ENCODE peak calls at places on chromosome 6, in eight cellular contexts. One of them, this sample, is unnamed.
A peak's percentile ranks its signal among the peaks of the same experiment; 100 is the strongest.

GRCh38 chr6:56640374-56640773 is 2.3 kb downstream of the DST start:
- DNase-seq in astrocyte of the spinal cord: no peak
- DNase-seq in AG04450: no peak
- DNase-seq in cardiac muscle cell: no peak
- DNase-seq in prostate gland: no peak
- DNase-seq in fibroblast of the aortic adventitia: no peak
- DNase-seq in left ventricle myocardium inferior: no peak
- DNase-seq in psoas muscle: no peak
- DNase-seq in this sample: no peak

GRCh38 chr6:107576852-107577251 is 86.9 kb downstream of the SOBP start:
- DNase-seq in psoas muscle: no peak
- DNase-seq in astrocyte of the spinal cord: peak; percentile 29
- DNase-seq in prostate gland: no peak
- DNase-seq in left ventricle myocardium inferior: no peak
- DNase-seq in fibroblast of the aortic adventitia: peak; percentile 56
- DNase-seq in cardiac muscle cell: no peak
- DNase-seq in AG04450: peak; percentile 4
- DNase-seq in this sample: peak; percentile 32

GRCh38 chr6:8192597-8192996 is 90.2 kb upstream of the EEF1E1 start:
- DNase-seq in fibroblast of the aortic adventitia: no peak
- DNase-seq in prostate gland: no peak
- DNase-seq in astrocyte of the spinal cord: no peak
- DNase-seq in left ventricle myocardium inferior: no peak
- DNase-seq in cardiac muscle cell: no peak
- DNase-seq in psoas muscle: no peak
- DNase-seq in AG04450: no peak
- DNase-seq in this sample: no peak

GRCh38 chr6:56347526-56347925 is 100.1 kb upstream of the COL21A1 start:
- DNase-seq in astrocyte of the spinal cord: peak; percentile 36
- DNase-seq in fibroblast of the aortic adventitia: peak; percentile 64
- DNase-seq in prostate gland: no peak
- DNase-seq in AG04450: no peak
- DNase-seq in psoas muscle: no peak
- DNase-seq in left ventricle myocardium inferior: no peak
- DNase-seq in cardiac muscle cell: no peak
- DNase-seq in this sample: peak; percentile 31

GRCh38 chr6:75755704-75756103 is 6.7 kb downstream of the MYO6 start:
- DNase-seq in left ventricle myocardium inferior: no peak
- DNase-seq in prostate gland: no peak
- DNase-seq in cardiac muscle cell: no peak
- DNase-seq in psoas muscle: no peak
- DNase-seq in astrocyte of the spinal cord: no peak
- DNase-seq in fibroblast of the aortic adventitia: no peak
- DNase-seq in AG04450: no peak
- DNase-seq in this sample: no peak

GRCh38 chr6:133608620-133609019 is 280.3 kb upstream of the TCF21 start:
- DNase-seq in prostate gland: no peak
- DNase-seq in psoas muscle: no peak
- DNase-seq in cardiac muscle cell: no peak
- DNase-seq in AG04450: no peak
- DNase-seq in left ventricle myocardium inferior: no peak
- DNase-seq in fibroblast of the aortic adventitia: no peak
- DNase-seq in astrocyte of the spinal cord: peak; percentile 40
- DNase-seq in this sample: no peak

GRCh38 chr6:83844170-83844569 is 9.0 kb upstream of the RIPPLY2 start:
- DNase-seq in astrocyte of the spinal cord: no peak
- DNase-seq in prostate gland: no peak
- DNase-seq in left ventricle myocardium inferior: no peak
- DNase-seq in fibroblast of the aortic adventitia: no peak
- DNase-seq in cardiac muscle cell: no peak
- DNase-seq in AG04450: no peak
- DNase-seq in psoas muscle: no peak
- DNase-seq in this sample: no peak

GRCh38 chr6:27293436-27294152 is 18.5 kb downstream of the POM121L2 start:
- DNase-seq in fibroblast of the aortic adventitia: peak; percentile 48
- DNase-seq in AG04450: no peak
- DNase-seq in psoas muscle: no peak
- DNase-seq in astrocyte of the spinal cord: peak; percentile 40
- DNase-seq in left ventricle myocardium inferior: no peak
- DNase-seq in cardiac muscle cell: peak; percentile 25
- DNase-seq in prostate gland: no peak
- DNase-seq in this sample: peak; percentile 47

GRCh38 chr6:119543332-119543731 is 193.8 kb upstream of the MAN1A1 start:
- DNase-seq in AG04450: no peak
- DNase-seq in psoas muscle: no peak
- DNase-seq in cardiac muscle cell: no peak
- DNase-seq in astrocyte of the spinal cord: no peak
- DNase-seq in left ventricle myocardium inferior: no peak
- DNase-seq in prostate gland: no peak
- DNase-seq in fibroblast of the aortic adventitia: no peak
- DNase-seq in this sample: no peak

GRCh38 chr6:32581275-32582095 is 8.2 kb downstream of the HLA-DRB1 start:
- DNase-seq in AG04450: no peak
- DNase-seq in astrocyte of the spinal cord: no peak
- DNase-seq in left ventricle myocardium inferior: no peak
- DNase-seq in prostate gland: no peak
- DNase-seq in fibroblast of the aortic adventitia: no peak
- DNase-seq in psoas muscle: no peak
- DNase-seq in cardiac muscle cell: peak; percentile 12
- DNase-seq in this sample: no peak

GRCh38 chr6:12369781-12370262 is 79.7 kb downstream of the EDN1 start:
- DNase-seq in fibroblast of the aortic adventitia: no peak
- DNase-seq in AG04450: no peak
- DNase-seq in cardiac muscle cell: no peak
- DNase-seq in psoas muscle: no peak
- DNase-seq in astrocyte of the spinal cord: no peak
- DNase-seq in left ventricle myocardium inferior: no peak
- DNase-seq in prostate gland: no peak
- DNase-seq in this sample: no peak

GRCh38 chr6:49541936-49542335 is 8.5 kb upstream of the C6orf141 start:
- DNase-seq in cardiac muscle cell: no peak
- DNase-seq in psoas muscle: no peak
- DNase-seq in AG04450: no peak
- DNase-seq in astrocyte of the spinal cord: no peak
- DNase-seq in prostate gland: no peak
- DNase-seq in left ventricle myocardium inferior: no peak
- DNase-seq in fibroblast of the aortic adventitia: peak; percentile 15
- DNase-seq in this sample: no peak

GRCh38 chr6:157840776-157841175 is 17.7 kb downstream of the SNX9 start:
- DNase-seq in AG04450: peak; percentile 58
- DNase-seq in psoas muscle: no peak
- DNase-seq in astrocyte of the spinal cord: peak; percentile 76
- DNase-seq in prostate gland: no peak
- DNase-seq in left ventricle myocardium inferior: no peak
- DNase-seq in cardiac muscle cell: no peak
- DNase-seq in fibroblast of the aortic adventitia: peak; percentile 75
- DNase-seq in this sample: peak; percentile 68

GRCh38 chr6:31585531-31585930 is 546 bp upstream of the LST1 start:
- DNase-seq in astrocyte of the spinal cord: no peak
- DNase-seq in prostate gland: no peak
- DNase-seq in psoas muscle: no peak
- DNase-seq in AG04450: no peak
- DNase-seq in fibroblast of the aortic adventitia: no peak
- DNase-seq in cardiac muscle cell: no peak
- DNase-seq in left ventricle myocardium inferior: no peak
- DNase-seq in this sample: no peak

GRCh38 chr6:168363302-168363701 is 43.7 kb upstream of the DACT2 start:
- DNase-seq in left ventricle myocardium inferior: no peak
- DNase-seq in fibroblast of the aortic adventitia: no peak
- DNase-seq in AG04450: no peak
- DNase-seq in astrocyte of the spinal cord: no peak
- DNase-seq in cardiac muscle cell: no peak
- DNase-seq in psoas muscle: no peak
- DNase-seq in prostate gland: no peak
- DNase-seq in this sample: no peak

GRCh38 chr6:91704531-91704930 is 1117.7 kb upstream of the MAP3K7 start:
- DNase-seq in AG04450: no peak
- DNase-seq in left ventricle myocardium inferior: no peak
- DNase-seq in cardiac muscle cell: no peak
- DNase-seq in fibroblast of the aortic adventitia: no peak
- DNase-seq in astrocyte of the spinal cord: peak; percentile 77
- DNase-seq in psoas muscle: no peak
- DNase-seq in prostate gland: no peak
- DNase-seq in this sample: peak; percentile 3

GRCh38 chr6:125748534-125749111 is 809 bp upstream of the HEY2 start:
- DNase-seq in psoas muscle: no peak
- DNase-seq in AG04450: no peak
- DNase-seq in astrocyte of the spinal cord: peak; percentile 36
- DNase-seq in prostate gland: peak; percentile 7
- DNase-seq in left ventricle myocardium inferior: no peak
- DNase-seq in cardiac muscle cell: peak; percentile 35
- DNase-seq in fibroblast of the aortic adventitia: peak; percentile 26
- DNase-seq in this sample: peak; percentile 3

GRCh38 chr6:107655245-107655644 is 165.3 kb downstream of the SOBP start:
- DNase-seq in astrocyte of the spinal cord: no peak
- DNase-seq in AG04450: no peak
- DNase-seq in cardiac muscle cell: peak; percentile 52
- DNase-seq in left ventricle myocardium inferior: no peak
- DNase-seq in psoas muscle: no peak
- DNase-seq in prostate gland: no peak
- DNase-seq in fibroblast of the aortic adventitia: no peak
- DNase-seq in this sample: no peak

GRCh38 chr6:42266542-42266941 is 48.9 kb upstream of the MRPS10 start:
- DNase-seq in left ventricle myocardium inferior: no peak
- DNase-seq in prostate gland: no peak
- DNase-seq in psoas muscle: no peak
- DNase-seq in fibroblast of the aortic adventitia: no peak
- DNase-seq in astrocyte of the spinal cord: no peak
- DNase-seq in cardiac muscle cell: no peak
- DNase-seq in AG04450: no peak
- DNase-seq in this sample: no peak

GRCh38 chr6:98486052-98486451 is 348.3 kb upstream of the POU3F2 start:
- DNase-seq in astrocyte of the spinal cord: no peak
- DNase-seq in left ventricle myocardium inferior: no peak
- DNase-seq in fibroblast of the aortic adventitia: no peak
- DNase-seq in prostate gland: no peak
- DNase-seq in psoas muscle: no peak
- DNase-seq in AG04450: no peak
- DNase-seq in cardiac muscle cell: peak; percentile 17
- DNase-seq in this sample: no peak

GRCh38 chr6:49082611-49083010 is 380.4 kb downstream of the MMUT start:
- DNase-seq in left ventricle myocardium inferior: no peak
- DNase-seq in psoas muscle: no peak
- DNase-seq in fibroblast of the aortic adventitia: no peak
- DNase-seq in prostate gland: no peak
- DNase-seq in cardiac muscle cell: no peak
- DNase-seq in astrocyte of the spinal cord: no peak
- DNase-seq in AG04450: no peak
- DNase-seq in this sample: no peak

GRCh38 chr6:111329882-111330633 is 153.0 kb downstream of the REV3L start:
- DNase-seq in fibroblast of the aortic adventitia: no peak
- DNase-seq in left ventricle myocardium inferior: no peak
- DNase-seq in cardiac muscle cell: no peak
- DNase-seq in AG04450: no peak
- DNase-seq in prostate gland: no peak
- DNase-seq in astrocyte of the spinal cord: no peak
- DNase-seq in psoas muscle: no peak
- DNase-seq in this sample: no peak

DNA sequence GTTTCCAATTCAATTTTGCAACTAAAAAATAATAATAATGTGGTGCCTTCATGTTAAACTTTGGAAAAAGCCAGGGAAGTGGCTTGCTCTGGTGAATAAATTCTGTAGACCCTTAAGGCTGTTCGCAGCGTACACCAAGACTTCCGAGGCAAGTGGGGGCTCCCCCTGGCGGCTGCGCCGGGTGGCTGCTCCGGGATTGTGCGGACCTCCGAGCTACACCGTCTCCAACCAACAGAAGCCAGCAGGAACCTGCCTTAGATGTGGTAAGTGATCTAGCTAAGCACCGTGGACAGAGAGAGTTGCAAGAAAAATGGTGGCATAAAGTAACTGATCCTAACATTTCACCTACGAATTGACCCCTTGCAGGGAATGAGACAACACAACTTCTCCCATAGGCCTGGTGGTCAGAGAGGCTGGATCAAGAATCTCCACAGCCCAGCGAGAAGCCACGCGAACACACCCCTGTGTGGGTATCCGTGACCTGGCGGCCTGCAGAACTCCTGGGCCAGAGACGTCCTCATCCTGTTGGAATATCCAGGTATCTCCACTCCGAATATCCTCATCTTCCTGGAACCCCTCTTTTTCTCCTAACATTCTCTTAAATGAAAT is 69.6 kb downstream of the TBXT start:
- DNase-seq in fibroblast of the aortic adventitia: peak; percentile 82
- DNase-seq in AG04450: peak; percentile 59
- DNase-seq in astrocyte of the spinal cord: peak; percentile 84
- DNase-seq in prostate gland: peak; percentile 17
- DNase-seq in psoas muscle: peak; percentile 67
- DNase-seq in cardiac muscle cell: peak; percentile 79
- DNase-seq in left ventricle myocardium inferior: peak; percentile 78
- DNase-seq in this sample: peak; percentile 78
- TF ChIP-seq CTCF in fibroblast of the aortic adventitia: peak; percentile 98
- TF ChIP-seq CTCF in AG04450: peak; percentile 97
- TF ChIP-seq CTCF in astrocyte of the spinal cord: peak; percentile 99
- TF ChIP-seq CTCF in prostate gland: peak; percentile 48
- TF ChIP-seq CTCF in psoas muscle: peak; percentile 65
- TF ChIP-seq CTCF in cardiac muscle cell: peak; percentile 97
- TF ChIP-seq CTCF in left ventricle myocardium inferior: peak; percentile 93
- TF ChIP-seq CTCF in this sample: peak; percentile 99

GRCh38 chr6:148348778-148349177 is 6.1 kb downstream of the SASH1 start:
- DNase-seq in prostate gland: no peak
- DNase-seq in left ventricle myocardium inferior: no peak
- DNase-seq in cardiac muscle cell: no peak
- DNase-seq in psoas muscle: no peak
- DNase-seq in astrocyte of the spinal cord: no peak
- DNase-seq in AG04450: no peak
- DNase-seq in fibroblast of the aortic adventitia: no peak
- DNase-seq in this sample: no peak
- H3K4me3 ChIP-seq in prostate gland: no peak overlapping the region
- H3K4me3 ChIP-seq in left ventricle myocardium inferior: no peak overlapping the region
- H3K4me3 ChIP-seq in cardiac muscle cell: no peak overlapping the region
- H3K4me3 ChIP-seq in psoas muscle: no peak overlapping the region
- H3K4me3 ChIP-seq in astrocyte of the spinal cord: no peak overlapping the region
- H3K4me3 ChIP-seq in AG04450: no peak overlapping the region
- H3K4me3 ChIP-seq in fibroblast of the aortic adventitia: no peak overlapping the region
- H3K4me3 ChIP-seq in this sample: no peak overlapping the region

GRCh38 chr6:44778513-44778912 is 391.0 kb downstream of the CDC5L start:
- DNase-seq in prostate gland: no peak
- DNase-seq in cardiac muscle cell: no peak
- DNase-seq in left ventricle myocardium inferior: no peak
- DNase-seq in astrocyte of the spinal cord: no peak
- DNase-seq in psoas muscle: no peak
- DNase-seq in fibroblast of the aortic adventitia: no peak
- DNase-seq in AG04450: no peak
- DNase-seq in this sample: no peak
- TF ChIP-seq CTCF in prostate gland: no peak
- TF ChIP-seq CTCF in cardiac muscle cell: no peak
- TF ChIP-seq CTCF in left ventricle myocardium inferior: no peak
- TF ChIP-seq CTCF in astrocyte of the spinal cord: no peak
- TF ChIP-seq CTCF in psoas muscle: no peak
- TF ChIP-seq CTCF in fibroblast of the aortic adventitia: no peak
- TF ChIP-seq CTCF in AG04450: no peak
- TF ChIP-seq CTCF in this sample: no peak

DNA sequence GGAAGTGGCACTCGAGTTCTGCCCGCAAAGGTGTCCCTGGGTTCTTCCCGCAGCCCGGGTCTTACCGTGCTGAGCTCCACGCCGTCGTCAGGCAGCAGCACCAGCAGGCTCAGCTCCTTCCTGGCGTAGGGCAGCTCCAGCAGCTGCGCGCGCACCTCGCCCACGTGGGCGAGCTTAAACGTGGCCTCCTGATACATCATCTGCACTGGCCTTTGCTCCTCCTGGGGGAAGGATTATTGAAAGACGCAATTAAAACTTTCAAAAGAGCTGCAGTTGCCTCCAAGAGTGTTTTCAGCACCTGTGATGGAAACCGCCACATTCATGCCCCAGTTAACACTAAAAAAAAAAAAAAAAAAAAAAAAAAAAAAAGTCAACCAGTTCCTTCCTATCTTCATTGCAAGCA is 11.3 kb downstream of the SERPINB9 start:
- DNase-seq in fibroblast of the aortic adventitia: no peak
- DNase-seq in astrocyte of the spinal cord: no peak
- DNase-seq in cardiac muscle cell: no peak
- DNase-seq in prostate gland: peak; percentile 70
- DNase-seq in psoas muscle: no peak
- DNase-seq in AG04450: no peak
- DNase-seq in left ventricle myocardium inferior: no peak
- DNase-seq in this sample: no peak
- H3K4me3 ChIP-seq in fibroblast of the aortic adventitia: no peak overlapping the region
- H3K4me3 ChIP-seq in astrocyte of the spinal cord: no peak overlapping the region
- H3K4me3 ChIP-seq in cardiac muscle cell: no peak overlapping the region
- H3K4me3 ChIP-seq in prostate gland: no peak overlapping the region
- H3K4me3 ChIP-seq in psoas muscle: no peak overlapping the region
- H3K4me3 ChIP-seq in AG04450: no peak overlapping the region
- H3K4me3 ChIP-seq in left ventricle myocardium inferior: no peak overlapping the region
- H3K4me3 ChIP-seq in this sample: no peak overlapping the region